ENCODE peak calls at places on chromosomes 3 and 15, in seven cellular contexts. One of them, this sample, is unnamed.

GRCh38 chr15:101267320-101268104 is 9.8 kb downstream of the SELENOS start:
- DNase-seq in fibroblast of pulmonary artery: peak
- DNase-seq in HCT116: no peak
- DNase-seq in GM06990: no peak
- DNase-seq in CD4-positive, alpha-beta T cell: no peak
- DNase-seq in neural crest cell: no peak
- DNase-seq in GM20000: no peak
- DNase-seq in this sample: no peak

GRCh38 chr3:9387322-9387655 is 10.1 kb upstream of the SETD5 start:
- DNase-seq in fibroblast of pulmonary artery: no peak
- DNase-seq in HCT116: no peak
- DNase-seq in GM06990: no peak
- DNase-seq in CD4-positive, alpha-beta T cell: no peak
- DNase-seq in neural crest cell: no peak
- DNase-seq in GM20000: no peak
- DNase-seq in this sample: no peak

GRCh38 chr15:79883579-79884203 is 13.1 kb downstream of the MTHFS start:
- DNase-seq in fibroblast of pulmonary artery: no peak
- DNase-seq in HCT116: no peak
- DNase-seq in GM06990: no peak
- DNase-seq in CD4-positive, alpha-beta T cell: no peak
- DNase-seq in neural crest cell: no peak
- DNase-seq in GM20000: no peak
- DNase-seq in this sample: no peak

GRCh38 chr3:171190668-171191067 is 164.1 kb upstream of the SLC2A2 start:
- DNase-seq in fibroblast of pulmonary artery: no peak
- DNase-seq in HCT116: no peak
- DNase-seq in GM06990: no peak
- DNase-seq in CD4-positive, alpha-beta T cell: no peak
- DNase-seq in neural crest cell: no peak
- DNase-seq in GM20000: no peak
- DNase-seq in this sample: no peak

GRCh38 chr3:185688808-185689207 is 102.7 kb downstream of the SENP2 start:
- DNase-seq in fibroblast of pulmonary artery: peak
- DNase-seq in HCT116: peak
- DNase-seq in GM06990: no peak
- DNase-seq in CD4-positive, alpha-beta T cell: no peak
- DNase-seq in neural crest cell: peak
- DNase-seq in GM20000: no peak
- DNase-seq in this sample: no peak

GRCh38 chr15:65363306-65363705 is 14.5 kb downstream of the IGDCC3 start:
- DNase-seq in fibroblast of pulmonary artery: no peak
- DNase-seq in HCT116: no peak
- DNase-seq in GM06990: no peak
- DNase-seq in CD4-positive, alpha-beta T cell: no peak
- DNase-seq in neural crest cell: no peak
- DNase-seq in GM20000: no peak
- DNase-seq in this sample: no peak

GRCh38 chr3:194985031-194985578 is 285.9 kb downstream of the XXYLT1 start:
- DNase-seq in fibroblast of pulmonary artery: peak
- DNase-seq in HCT116: peak
- DNase-seq in GM06990: no peak
- DNase-seq in CD4-positive, alpha-beta T cell: no peak
- DNase-seq in neural crest cell: peak
- DNase-seq in GM20000: no peak
- DNase-seq in this sample: peak

GRCh38 chr3:134322286-134322685 is 52.0 kb downstream of the AMOTL2 start:
- DNase-seq in fibroblast of pulmonary artery: no peak
- DNase-seq in HCT116: no peak
- DNase-seq in GM06990: no peak
- DNase-seq in CD4-positive, alpha-beta T cell: no peak
- DNase-seq in neural crest cell: no peak
- DNase-seq in GM20000: no peak
- DNase-seq in this sample: no peak

GRCh38 chr15:81270781-81271491 is 53.0 kb downstream of the STARD5 start:
- DNase-seq in fibroblast of pulmonary artery: no peak
- DNase-seq in HCT116: no peak
- DNase-seq in GM06990: no peak
- DNase-seq in CD4-positive, alpha-beta T cell: no peak
- DNase-seq in neural crest cell: no peak
- DNase-seq in GM20000: no peak
- DNase-seq in this sample: no peak

GRCh38 chr3:88824646-88825303 is 282.6 kb upstream of the EPHA3 start:
- DNase-seq in fibroblast of pulmonary artery: no peak
- DNase-seq in HCT116: no peak
- DNase-seq in GM06990: no peak
- DNase-seq in CD4-positive, alpha-beta T cell: no peak
- DNase-seq in neural crest cell: no peak
- DNase-seq in GM20000: no peak
- DNase-seq in this sample: no peak

GRCh38 chr3:141111364-141112150 is 60.4 kb downstream of the SPSB4 start:
- DNase-seq in fibroblast of pulmonary artery: no peak
- DNase-seq in HCT116: no peak
- DNase-seq in GM06990: no peak
- DNase-seq in CD4-positive, alpha-beta T cell: no peak
- DNase-seq in neural crest cell: no peak
- DNase-seq in GM20000: no peak
- DNase-seq in this sample: no peak

GRCh38 chr3:156150434-156151066 is 30.2 kb downstream of the KCNAB1 start:
- DNase-seq in fibroblast of pulmonary artery: peak
- DNase-seq in HCT116: peak
- DNase-seq in GM06990: no peak
- DNase-seq in CD4-positive, alpha-beta T cell: no peak
- DNase-seq in neural crest cell: peak
- DNase-seq in GM20000: peak
- DNase-seq in this sample: peak

GRCh38 chr3:131388400-131388799 is 6.8 kb downstream of the NUDT16 start:
- DNase-seq in fibroblast of pulmonary artery: peak
- DNase-seq in HCT116: no peak
- DNase-seq in GM06990: no peak
- DNase-seq in CD4-positive, alpha-beta T cell: no peak
- DNase-seq in neural crest cell: no peak
- DNase-seq in GM20000: no peak
- DNase-seq in this sample: no peak

GRCh38 chr3:16191591-16191990 is 17.1 kb downstream of the GALNT15 start:
- DNase-seq in fibroblast of pulmonary artery: peak
- DNase-seq in HCT116: no peak
- DNase-seq in GM06990: no peak
- DNase-seq in CD4-positive, alpha-beta T cell: no peak
- DNase-seq in neural crest cell: no peak
- DNase-seq in GM20000: no peak
- DNase-seq in this sample: no peak

GRCh38 chr3:38317186-38317759 is 29.3 kb upstream of the XYLB start:
- DNase-seq in fibroblast of pulmonary artery: peak
- DNase-seq in HCT116: no peak
- DNase-seq in GM06990: no peak
- DNase-seq in CD4-positive, alpha-beta T cell: no peak
- DNase-seq in neural crest cell: no peak
- DNase-seq in GM20000: no peak
- DNase-seq in this sample: no peak

GRCh38 chr3:132256984-132257383 is 60.2 kb upstream of the ACP3 start:
- DNase-seq in fibroblast of pulmonary artery: peak
- DNase-seq in HCT116: peak
- DNase-seq in GM06990: no peak
- DNase-seq in CD4-positive, alpha-beta T cell: no peak
- DNase-seq in neural crest cell: peak
- DNase-seq in GM20000: no peak
- DNase-seq in this sample: peak

GRCh38 chr3:69250014-69250413 is 127.6 kb upstream of the LMOD3 start:
- DNase-seq in fibroblast of pulmonary artery: no peak
- DNase-seq in HCT116: no peak
- DNase-seq in GM06990: no peak
- DNase-seq in CD4-positive, alpha-beta T cell: peak
- DNase-seq in neural crest cell: peak
- DNase-seq in GM20000: no peak
- DNase-seq in this sample: peak

GRCh38 chr3:114627760-114628159 is 333.9 kb downstream of the TIGIT start:
- DNase-seq in fibroblast of pulmonary artery: peak
- DNase-seq in HCT116: no peak
- DNase-seq in GM06990: no peak
- DNase-seq in CD4-positive, alpha-beta T cell: no peak
- DNase-seq in neural crest cell: no peak
- DNase-seq in GM20000: no peak
- DNase-seq in this sample: no peak

GRCh38 chr3:163811996-163812395 is 1266.3 kb downstream of the SI start:
- DNase-seq in fibroblast of pulmonary artery: no peak
- DNase-seq in HCT116: no peak
- DNase-seq in GM06990: no peak
- DNase-seq in CD4-positive, alpha-beta T cell: no peak
- DNase-seq in neural crest cell: no peak
- DNase-seq in GM20000: no peak
- DNase-seq in this sample: no peak

GRCh38 chr3:140007946-140008692 is 73.1 kb downstream of the CLSTN2 start:
- DNase-seq in fibroblast of pulmonary artery: no peak
- DNase-seq in HCT116: no peak
- DNase-seq in GM06990: no peak
- DNase-seq in CD4-positive, alpha-beta T cell: no peak
- DNase-seq in neural crest cell: no peak
- DNase-seq in GM20000: no peak
- DNase-seq in this sample: no peak

GRCh38 chr3:13077431-13078157 is 4.4 kb upstream of the IQSEC1 start:
- DNase-seq in fibroblast of pulmonary artery: no peak
- DNase-seq in HCT116: no peak
- DNase-seq in GM06990: no peak
- DNase-seq in CD4-positive, alpha-beta T cell: no peak
- DNase-seq in neural crest cell: no peak
- DNase-seq in GM20000: no peak
- DNase-seq in this sample: no peak

GRCh38 chr15:95763426-95763825 is 567.1 kb upstream of the NR2F2 start:
- DNase-seq in fibroblast of pulmonary artery: peak
- DNase-seq in HCT116: no peak
- DNase-seq in GM06990: no peak
- DNase-seq in CD4-positive, alpha-beta T cell: no peak
- DNase-seq in neural crest cell: no peak
- DNase-seq in GM20000: no peak
- DNase-seq in this sample: no peak

DNA sequence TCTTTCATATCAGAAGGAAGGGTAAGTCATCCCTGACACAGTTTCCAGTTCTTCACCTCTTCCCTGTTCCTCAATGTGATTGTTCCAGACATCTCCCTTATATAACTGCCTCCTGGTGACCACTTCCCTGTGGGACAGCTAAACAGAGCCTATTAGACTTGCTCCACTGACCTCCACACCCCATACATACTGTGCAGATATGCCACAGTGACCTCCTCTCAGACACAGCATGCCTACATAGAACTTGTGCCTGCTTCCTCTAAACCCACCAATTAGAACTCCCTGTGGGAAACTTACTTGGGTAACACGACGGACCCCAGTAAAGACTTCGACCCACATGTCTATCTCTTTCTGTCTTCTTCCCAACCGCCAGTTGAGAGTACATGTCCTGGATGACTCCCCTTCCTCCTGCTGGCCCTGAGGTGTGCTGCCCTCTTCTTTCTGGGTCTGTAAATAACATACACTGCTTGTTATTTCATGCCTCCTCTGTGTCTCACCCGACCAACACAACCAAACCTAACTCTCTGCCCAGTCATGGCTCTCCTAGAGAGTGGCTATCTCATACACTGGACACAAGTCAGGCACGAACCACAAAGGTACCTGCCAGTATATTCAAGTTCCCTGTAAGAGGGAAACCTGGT is 53.0 kb downstream of the IGSF11 start:
- DNase-seq in fibroblast of pulmonary artery: no peak
- DNase-seq in HCT116: no peak
- DNase-seq in GM06990: no peak
- DNase-seq in CD4-positive, alpha-beta T cell: no peak
- DNase-seq in neural crest cell: no peak
- DNase-seq in GM20000: no peak
- DNase-seq in this sample: no peak
- TF ChIP-seq CTCF in fibroblast of pulmonary artery: no peak
- TF ChIP-seq CTCF in HCT116: no peak
- TF ChIP-seq CTCF in GM06990: no peak
- TF ChIP-seq CTCF in CD4-positive, alpha-beta T cell: no peak
- TF ChIP-seq CTCF in neural crest cell: no peak
- TF ChIP-seq CTCF in GM20000: no peak
- TF ChIP-seq CTCF in this sample: no peak

GRCh38 chr15:37106490-37107001 is 6.2 kb upstream of the MEIS2 start:
- DNase-seq in fibroblast of pulmonary artery: peak
- DNase-seq in HCT116: no peak
- DNase-seq in GM06990: no peak
- DNase-seq in CD4-positive, alpha-beta T cell: no peak
- DNase-seq in neural crest cell: no peak
- DNase-seq in GM20000: no peak
- DNase-seq in this sample: peak
- TF ChIP-seq CTCF in fibroblast of pulmonary artery: peak
- TF ChIP-seq CTCF in HCT116: no peak
- TF ChIP-seq CTCF in GM06990: peak
- TF ChIP-seq CTCF in CD4-positive, alpha-beta T cell: no peak
- TF ChIP-seq CTCF in neural crest cell: peak
- TF ChIP-seq CTCF in GM20000: peak
- TF ChIP-seq CTCF in this sample: peak

GRCh38 chr3:19065027-19065426 is 83.3 kb upstream of the KCNH8 start:
- DNase-seq in fibroblast of pulmonary artery: peak
- DNase-seq in HCT116: no peak
- DNase-seq in GM06990: no peak
- DNase-seq in CD4-positive, alpha-beta T cell: no peak
- DNase-seq in neural crest cell: no peak
- DNase-seq in GM20000: peak
- DNase-seq in this sample: no peak
- TF ChIP-seq CTCF in fibroblast of pulmonary artery: no peak
- TF ChIP-seq CTCF in HCT116: no peak
- TF ChIP-seq CTCF in GM06990: peak
- TF ChIP-seq CTCF in CD4-positive, alpha-beta T cell: peak
- TF ChIP-seq CTCF in neural crest cell: peak
- TF ChIP-seq CTCF in GM20000: no peak
- TF ChIP-seq CTCF in this sample: peak

GRCh38 chr15:33197636-33198035 is 3.1 kb upstream of the FMN1 start:
- DNase-seq in fibroblast of pulmonary artery: no peak
- DNase-seq in HCT116: no peak
- DNase-seq in GM06990: no peak
- DNase-seq in CD4-positive, alpha-beta T cell: no peak
- DNase-seq in neural crest cell: no peak
- DNase-seq in GM20000: no peak
- DNase-seq in this sample: no peak

GRCh38 chr15:33200444-33200843 is 5.9 kb upstream of the FMN1 start:
- DNase-seq in fibroblast of pulmonary artery: no peak
- DNase-seq in HCT116: no peak
- DNase-seq in GM06990: no peak
- DNase-seq in CD4-positive, alpha-beta T cell: no peak
- DNase-seq in neural crest cell: no peak
- DNase-seq in GM20000: no peak
- DNase-seq in this sample: no peak

GRCh38 chr15:33204087-33204486 is 9.6 kb upstream of the FMN1 start:
- DNase-seq in fibroblast of pulmonary artery: no peak
- DNase-seq in HCT116: no peak
- DNase-seq in GM06990: no peak
- DNase-seq in CD4-positive, alpha-beta T cell: no peak
- DNase-seq in neural crest cell: no peak
- DNase-seq in GM20000: no peak
- DNase-seq in this sample: no peak

GRCh38 chr15:33200903-33201302 is 6.4 kb upstream of the FMN1 start:
- DNase-seq in fibroblast of pulmonary artery: no peak
- DNase-seq in HCT116: no peak
- DNase-seq in GM06990: no peak
- DNase-seq in CD4-positive, alpha-beta T cell: no peak
- DNase-seq in neural crest cell: no peak
- DNase-seq in GM20000: no peak
- DNase-seq in this sample: no peak

GRCh38 chr15:33201376-33202189 is 7.1 kb upstream of the FMN1 start:
- DNase-seq in fibroblast of pulmonary artery: no peak
- DNase-seq in HCT116: peak
- DNase-seq in GM06990: peak
- DNase-seq in CD4-positive, alpha-beta T cell: peak
- DNase-seq in neural crest cell: no peak
- DNase-seq in GM20000: peak
- DNase-seq in this sample: peak
- TF ChIP-seq CTCF in fibroblast of pulmonary artery: peak
- TF ChIP-seq CTCF in HCT116: peak
- TF ChIP-seq CTCF in GM06990: peak
- TF ChIP-seq CTCF in CD4-positive, alpha-beta T cell: peak
- TF ChIP-seq CTCF in neural crest cell: peak
- TF ChIP-seq CTCF in GM20000: no peak
- TF ChIP-seq CTCF in this sample: no peak

This sample was measured in nephron progenitor cell.